ENCODE peak calls at places on chromosomes 11 and 22, in nine cellular contexts. W, Y, T, G, X, S, B, J and E are unnamed samples.

GRCh38 chr22:50305658-50306566 is 1.5 kb downstream of the PLXNB2 start:
- DNase-seq in S (peak), Y (peak), J (peak), X (no peak), T (peak), B (no peak), W (peak), G (peak), E (peak)

GRCh38 chr11:57379732-57380131 is 1.2 kb downstream of the PRG3 start:
- DNase-seq in X (no peak), S (no peak), W (no peak), Y (no peak), T (no peak), J (no peak), G (peak), B (no peak), E (peak)

GRCh38 chr11:102830328-102830727 is 13.1 kb downstream of the MMP3 start:
- DNase-seq in Y (no peak), W (no peak), T (no peak), G (no peak), J (no peak), X (no peak), S (no peak), B (no peak), E (no peak)

GRCh38 chr11:23976369-23976768 is 520.5 kb upstream of the LUZP2 start:
- DNase-seq in J (no peak), X (no peak), Y (no peak), S (no peak), W (no peak), B (no peak), T (no peak), G (no peak), E (no peak)

GRCh38 chr11:126491092-126491491 is 135.6 kb downstream of the ST3GAL4 start:
- DNase-seq in S (no peak), J (no peak), G (no peak), B (no peak), Y (no peak), W (no peak), T (peak), X (no peak), E (no peak)

GRCh38 chr11:80815752-80816453 is 1375.1 kb upstream of the TENM4 start:
- DNase-seq in G (no peak), X (no peak), Y (no peak), B (no peak), W (no peak), T (no peak), S (no peak), J (no peak), E (no peak)

GRCh38 chr22:45584121-45584570 is 81.5 kb downstream of the FBLN1 start:
- DNase-seq in W (no peak), S (no peak), T (no peak), B (no peak), X (no peak), G (no peak), J (no peak), Y (no peak), E (no peak)

GRCh38 chr22:49514656-49515055 is 313.0 kb downstream of the BRD1 start:
- DNase-seq in W (no peak), J (no peak), S (no peak), T (no peak), Y (no peak), B (no peak), X (no peak), G (no peak), E (no peak)

GRCh38 chr22:26718905-26719304 is 61.5 kb downstream of the MIAT start:
- DNase-seq in Y (no peak), G (no peak), J (no peak), W (no peak), T (no peak), S (no peak), X (no peak), B (no peak), E (no peak)

GRCh38 chr22:37336474-37337028 is 54.2 kb downstream of the CYTH4 start:
- DNase-seq in Y (no peak), J (no peak), S (no peak), B (no peak), X (no peak), T (no peak), G (no peak), W (no peak), E (no peak)

GRCh38 chr11:117827521-117828511 is 3.3 kb upstream of the FXYD2 start:
- DNase-seq in X (no peak), J (peak), W (no peak), Y (peak), S (peak), G (no peak), T (peak), B (no peak), E (no peak)

GRCh38 chr11:952406-953385 is 27.0 kb downstream of the AP2A2 start:
- DNase-seq in B (no peak), W (no peak), J (no peak), T (no peak), X (no peak), Y (no peak), S (no peak), G (peak), E (no peak)

GRCh38 chr11:102763440-102763839 is 17.0 kb downstream of the MMP10 start:
- DNase-seq in S (no peak), X (no peak), B (no peak), W (no peak), J (no peak), Y (no peak), T (no peak), G (no peak), E (no peak)